ENCODE peak calls at places on chromosome 5, in five cellular contexts. P, N, C, V and O are unnamed samples.

GRCh38 chr5:141848771-141849370 is 29.3 kb downstream of the PCDH1 start:
- DNase-seq in V (peak), P (peak), C (peak), N (peak), O (no peak)

GRCh38 chr5:142507528-142507927 is 178.4 kb downstream of the FGF1 start:
- DNase-seq in P (no peak), V (no peak), N (no peak), C (no peak), O (no peak)

GRCh38 chr5:143033535-143034260 is 263.5 kb downstream of the ARHGAP26 start:
- DNase-seq in P (no peak), V (no peak), C (peak), N (peak), O (no peak)

GRCh38 chr5:9239071-9239470 is 306.8 kb downstream of the SEMA5A start:
- DNase-seq in N (peak), P (no peak), C (peak), V (no peak), O (no peak)

GRCh38 chr5:147188200-147189108 is 46.4 kb upstream of the STK32A start:
- DNase-seq in P (peak), N (peak), V (no peak), C (peak), O (no peak)

GRCh38 chr5:149264432-149265069 is 7.1 kb upstream of the AFAP1L1 start:
- DNase-seq in C (no peak), P (peak), N (no peak), V (no peak), O (peak)

GRCh38 chr5:83503662-83504061 is 32.1 kb downstream of the VCAN start:
- DNase-seq in C (no peak), V (no peak), P (no peak), N (peak), O (no peak)

GRCh38 chr5:93894471-93895354 is 153.3 kb upstream of the POU5F2 start:
- DNase-seq in C (peak), V (no peak), N (no peak), P (no peak), O (no peak)

GRCh38 chr5:170629566-170630175 is 125.9 kb downstream of the KCNIP1 start:
- DNase-seq in V (no peak), P (no peak), C (no peak), N (no peak), O (no peak)

DNA sequence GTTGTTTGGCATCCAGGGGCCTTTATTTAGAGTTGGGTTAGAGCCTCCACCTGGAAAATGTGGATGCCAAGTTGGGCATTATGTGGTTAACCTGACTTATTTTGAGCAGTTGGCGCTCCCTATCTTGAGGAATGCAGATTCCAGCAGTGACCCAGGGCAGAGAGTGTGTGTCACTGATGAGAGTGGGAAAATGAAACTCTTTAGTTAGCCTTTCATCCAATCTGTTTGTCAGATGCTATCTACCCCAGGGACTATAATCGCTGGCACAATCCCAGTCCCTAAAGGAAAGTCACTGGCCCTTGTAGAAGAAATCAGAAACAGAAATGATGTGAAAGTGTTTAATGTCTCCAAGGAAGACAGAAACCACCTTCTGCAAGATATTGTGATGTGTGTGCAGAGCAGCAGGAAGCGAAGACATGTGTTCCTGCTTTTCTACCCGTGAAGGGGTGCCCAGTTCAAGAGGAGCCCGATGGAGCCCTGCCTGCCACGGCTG is 10.2 kb upstream of the STING1 start:
- DNase-seq in N (peak), V (no peak), C (peak), P (no peak), O (no peak)
- H3K27ac ChIP-seq in N (peak), V (no peak), C (no peak), P (no peak), O (no peak)

DNA sequence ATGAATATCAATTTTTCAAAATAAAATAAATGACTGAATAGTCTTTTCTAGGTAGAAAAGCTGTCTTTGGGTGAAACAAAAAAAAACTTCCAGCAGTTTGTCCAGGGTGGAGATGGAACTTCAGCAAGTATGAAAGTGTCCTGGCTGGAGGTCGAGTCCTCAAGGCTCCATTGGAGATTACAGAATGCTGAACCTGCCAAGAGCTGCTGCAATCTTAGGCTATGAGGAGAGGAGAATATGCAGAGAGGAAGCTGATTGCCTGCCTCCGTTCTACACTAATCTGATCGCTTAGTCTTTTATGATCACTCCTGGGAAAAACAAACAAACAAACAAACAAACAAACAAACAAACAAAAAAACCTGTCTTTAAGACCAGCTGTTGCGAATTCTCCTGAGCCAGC is 50.6 kb downstream of the NREP start:
- DNase-seq in V (no peak), N (no peak), C (no peak), P (no peak), O (no peak)
- H3K4me3 ChIP-seq in V (no peak), N (no peak), C (no peak), P (no peak), O (no peak)

GRCh38 chr5:127041571-127041970 is 11.2 kb upstream of the MARCHF3 start:
- DNase-seq in P (no peak), V (no peak), N (peak), C (no peak), O (no peak)
- H3K27ac ChIP-seq in P (no peak), V (no peak), N (no peak), C (no peak), O (no peak)

DNA sequence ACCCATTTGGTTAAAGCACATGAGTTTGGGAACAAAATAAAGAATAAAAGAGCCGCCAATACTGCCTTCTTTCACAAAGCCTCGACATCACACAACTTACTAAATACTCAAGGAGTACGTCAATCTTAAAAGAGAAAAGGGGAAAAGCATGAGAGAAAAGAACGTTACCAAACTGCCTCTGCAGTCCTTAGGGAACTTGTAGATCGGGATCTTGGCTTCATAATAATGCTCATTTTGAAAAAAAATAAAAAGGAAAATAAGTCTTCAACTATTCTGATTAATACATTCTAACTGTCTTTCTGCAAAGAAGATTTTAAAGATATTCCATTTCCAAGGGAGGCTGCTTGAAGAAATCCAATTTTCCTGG is 618.4 kb downstream of the PDE4D start:
- DNase-seq in C (no peak), V (no peak), P (no peak), N (no peak), O (no peak)
- H3K4me3 ChIP-seq in C (peak), V (peak), P (peak), N (peak), O (no peak)

DNA sequence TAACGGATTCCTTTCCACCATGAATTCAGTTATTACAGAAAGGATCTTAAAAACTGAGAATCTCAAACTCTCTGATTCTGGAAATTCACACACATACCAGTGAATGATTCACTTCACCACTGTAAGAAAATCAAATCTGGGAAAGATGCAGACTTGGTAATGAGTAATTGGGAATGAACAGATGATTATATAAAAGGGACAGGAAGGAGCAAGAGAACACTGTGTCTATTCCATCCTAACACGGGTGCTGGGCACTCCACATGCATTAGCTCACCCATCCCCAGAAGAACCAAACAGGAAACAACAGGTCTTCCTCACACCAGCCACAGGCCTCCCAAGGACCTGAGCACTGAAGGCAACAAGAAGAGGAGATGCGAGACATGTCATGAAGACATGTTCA is 74.8 kb upstream of the ZNF622 start:
- DNase-seq in N (peak), V (no peak), P (no peak), C (peak), O (no peak)
- H3K27ac ChIP-seq in N (peak), V (no peak), P (no peak), C (peak), O (peak)